ENCODE peak calls at places on chromosomes 5 and 9, in ten cellular contexts. One of them, this sample, is unnamed.

GRCh38 chr9:125074976-125075375 is 68.4 kb downstream of the SCAI start:
- DNase-seq in activated T-cell treated with anti-CD3 and anti-CD28 coated beads for 1 hour: no peak
- DNase-seq in caudate nucleus: no peak
- DNase-seq in CD8-positive, alpha-beta T cell: no peak
- DNase-seq in activated CD8-positive, alpha-beta memory T cell treated with anti-CD3 and anti-CD28 coated beads, Interleukin-2, amount 50 U/mL, for 4 hours: no peak
- DNase-seq in HT-29: no peak
- DNase-seq in H9: no peak
- DNase-seq in stimulated activated CD8-positive, alpha-beta memory T cell treated with anti-CD3 and anti-CD28 coated beads, Interleukin-2, amount 100 ng/mL, for 48 hours: no peak
- DNase-seq in NCI-H2081: no peak
- DNase-seq in BE2C: no peak
- DNase-seq in this sample: no peak

GRCh38 chr9:133882849-133883248 is 109.3 kb downstream of the VAV2 start:
- DNase-seq in activated T-cell treated with anti-CD3 and anti-CD28 coated beads for 1 hour: no peak
- DNase-seq in caudate nucleus: no peak
- DNase-seq in CD8-positive, alpha-beta T cell: no peak
- DNase-seq in activated CD8-positive, alpha-beta memory T cell treated with anti-CD3 and anti-CD28 coated beads, Interleukin-2, amount 50 U/mL, for 4 hours: no peak
- DNase-seq in HT-29: no peak
- DNase-seq in H9: no peak
- DNase-seq in stimulated activated CD8-positive, alpha-beta memory T cell treated with anti-CD3 and anti-CD28 coated beads, Interleukin-2, amount 100 ng/mL, for 48 hours: no peak
- DNase-seq in NCI-H2081: no peak
- DNase-seq in BE2C: no peak
- DNase-seq in this sample: no peak

GRCh38 chr9:34633851-34634550 is 3.6 kb downstream of the SIGMAR1 start:
- DNase-seq in activated T-cell treated with anti-CD3 and anti-CD28 coated beads for 1 hour: peak; percentile 74
- DNase-seq in caudate nucleus: no peak
- DNase-seq in CD8-positive, alpha-beta T cell: peak; percentile 80
- DNase-seq in activated CD8-positive, alpha-beta memory T cell treated with anti-CD3 and anti-CD28 coated beads, Interleukin-2, amount 50 U/mL, for 4 hours: peak; percentile 76
- DNase-seq in HT-29: peak; percentile 84
- DNase-seq in H9: peak; percentile 77
- DNase-seq in stimulated activated CD8-positive, alpha-beta memory T cell treated with anti-CD3 and anti-CD28 coated beads, Interleukin-2, amount 100 ng/mL, for 48 hours: peak; percentile 47
- DNase-seq in NCI-H2081: peak; percentile 72
- DNase-seq in BE2C: peak; percentile 76
- DNase-seq in this sample: no peak

GRCh38 chr5:89556215-89557009 is 673.4 kb upstream of the MEF2C start:
- DNase-seq in activated T-cell treated with anti-CD3 and anti-CD28 coated beads for 1 hour: no peak
- DNase-seq in caudate nucleus: no peak
- DNase-seq in CD8-positive, alpha-beta T cell: no peak
- DNase-seq in activated CD8-positive, alpha-beta memory T cell treated with anti-CD3 and anti-CD28 coated beads, Interleukin-2, amount 50 U/mL, for 4 hours: no peak
- DNase-seq in HT-29: peak; percentile 64
- DNase-seq in H9: no peak
- DNase-seq in stimulated activated CD8-positive, alpha-beta memory T cell treated with anti-CD3 and anti-CD28 coated beads, Interleukin-2, amount 100 ng/mL, for 48 hours: no peak
- DNase-seq in NCI-H2081: no peak
- DNase-seq in BE2C: no peak
- DNase-seq in this sample: no peak

GRCh38 chr9:81002242-81002641 is 687.1 kb downstream of the TLE1 start:
- DNase-seq in activated T-cell treated with anti-CD3 and anti-CD28 coated beads for 1 hour: no peak
- DNase-seq in caudate nucleus: no peak
- DNase-seq in CD8-positive, alpha-beta T cell: no peak
- DNase-seq in activated CD8-positive, alpha-beta memory T cell treated with anti-CD3 and anti-CD28 coated beads, Interleukin-2, amount 50 U/mL, for 4 hours: peak; percentile 15
- DNase-seq in HT-29: peak; percentile 58
- DNase-seq in H9: no peak
- DNase-seq in stimulated activated CD8-positive, alpha-beta memory T cell treated with anti-CD3 and anti-CD28 coated beads, Interleukin-2, amount 100 ng/mL, for 48 hours: no peak
- DNase-seq in NCI-H2081: no peak
- DNase-seq in BE2C: no peak
- DNase-seq in this sample: no peak

GRCh38 chr5:55102345-55102744 is at the start of gene GZMA:
- DNase-seq in activated T-cell treated with anti-CD3 and anti-CD28 coated beads for 1 hour: no peak
- DNase-seq in caudate nucleus: no peak
- DNase-seq in CD8-positive, alpha-beta T cell: peak; percentile 32
- DNase-seq in activated CD8-positive, alpha-beta memory T cell treated with anti-CD3 and anti-CD28 coated beads, Interleukin-2, amount 50 U/mL, for 4 hours: no peak
- DNase-seq in HT-29: no peak
- DNase-seq in H9: no peak
- DNase-seq in stimulated activated CD8-positive, alpha-beta memory T cell treated with anti-CD3 and anti-CD28 coated beads, Interleukin-2, amount 100 ng/mL, for 48 hours: no peak
- DNase-seq in NCI-H2081: no peak
- DNase-seq in BE2C: no peak
- DNase-seq in this sample: no peak

GRCh38 chr5:127312131-127312530 is 21.5 kb downstream of the MEGF10 start:
- DNase-seq in activated T-cell treated with anti-CD3 and anti-CD28 coated beads for 1 hour: no peak
- DNase-seq in caudate nucleus: no peak
- DNase-seq in CD8-positive, alpha-beta T cell: no peak
- DNase-seq in activated CD8-positive, alpha-beta memory T cell treated with anti-CD3 and anti-CD28 coated beads, Interleukin-2, amount 50 U/mL, for 4 hours: no peak
- DNase-seq in HT-29: no peak
- DNase-seq in H9: no peak
- DNase-seq in stimulated activated CD8-positive, alpha-beta memory T cell treated with anti-CD3 and anti-CD28 coated beads, Interleukin-2, amount 100 ng/mL, for 48 hours: no peak
- DNase-seq in NCI-H2081: peak; percentile 64
- DNase-seq in BE2C: no peak
- DNase-seq in this sample: no peak

GRCh38 chr5:154972476-154973080 is 31.7 kb downstream of the MRPL22 start:
- DNase-seq in activated T-cell treated with anti-CD3 and anti-CD28 coated beads for 1 hour: no peak
- DNase-seq in caudate nucleus: no peak
- DNase-seq in CD8-positive, alpha-beta T cell: no peak
- DNase-seq in activated CD8-positive, alpha-beta memory T cell treated with anti-CD3 and anti-CD28 coated beads, Interleukin-2, amount 50 U/mL, for 4 hours: no peak
- DNase-seq in HT-29: peak; percentile 64
- DNase-seq in H9: peak; percentile 38
- DNase-seq in stimulated activated CD8-positive, alpha-beta memory T cell treated with anti-CD3 and anti-CD28 coated beads, Interleukin-2, amount 100 ng/mL, for 48 hours: peak; percentile 2
- DNase-seq in NCI-H2081: peak; percentile 31
- DNase-seq in BE2C: peak; percentile 55
- DNase-seq in this sample: peak; percentile 11

GRCh38 chr9:82903503-82903902 is 159.4 kb downstream of the RASEF start:
- DNase-seq in activated T-cell treated with anti-CD3 and anti-CD28 coated beads for 1 hour: no peak
- DNase-seq in caudate nucleus: no peak
- DNase-seq in CD8-positive, alpha-beta T cell: no peak
- DNase-seq in activated CD8-positive, alpha-beta memory T cell treated with anti-CD3 and anti-CD28 coated beads, Interleukin-2, amount 50 U/mL, for 4 hours: no peak
- DNase-seq in HT-29: peak; percentile 5
- DNase-seq in H9: no peak
- DNase-seq in stimulated activated CD8-positive, alpha-beta memory T cell treated with anti-CD3 and anti-CD28 coated beads, Interleukin-2, amount 100 ng/mL, for 48 hours: no peak
- DNase-seq in NCI-H2081: no peak
- DNase-seq in BE2C: peak; percentile 14
- DNase-seq in this sample: no peak

GRCh38 chr5:159341914-159342313 is 11.6 kb upstream of the IL12B start:
- DNase-seq in activated T-cell treated with anti-CD3 and anti-CD28 coated beads for 1 hour: peak; percentile 16
- DNase-seq in caudate nucleus: no peak
- DNase-seq in CD8-positive, alpha-beta T cell: peak; percentile 64
- DNase-seq in activated CD8-positive, alpha-beta memory T cell treated with anti-CD3 and anti-CD28 coated beads, Interleukin-2, amount 50 U/mL, for 4 hours: peak; percentile 56
- DNase-seq in HT-29: peak; percentile 93
- DNase-seq in H9: no peak
- DNase-seq in stimulated activated CD8-positive, alpha-beta memory T cell treated with anti-CD3 and anti-CD28 coated beads, Interleukin-2, amount 100 ng/mL, for 48 hours: peak; percentile 18
- DNase-seq in NCI-H2081: peak; percentile 10
- DNase-seq in BE2C: peak; percentile 78
- DNase-seq in this sample: no peak

GRCh38 chr5:80346055-80346454 is 26.3 kb downstream of the SPZ1 start:
- DNase-seq in activated T-cell treated with anti-CD3 and anti-CD28 coated beads for 1 hour: peak; percentile 11
- DNase-seq in caudate nucleus: no peak
- DNase-seq in CD8-positive, alpha-beta T cell: peak; percentile 22
- DNase-seq in activated CD8-positive, alpha-beta memory T cell treated with anti-CD3 and anti-CD28 coated beads, Interleukin-2, amount 50 U/mL, for 4 hours: peak; percentile 34
- DNase-seq in HT-29: peak; percentile 68
- DNase-seq in H9: peak; percentile 63
- DNase-seq in stimulated activated CD8-positive, alpha-beta memory T cell treated with anti-CD3 and anti-CD28 coated beads, Interleukin-2, amount 100 ng/mL, for 48 hours: no peak
- DNase-seq in NCI-H2081: peak; percentile 4
- DNase-seq in BE2C: peak; percentile 44
- DNase-seq in this sample: peak; percentile 6

GRCh38 chr9:101307524-101308213 is 77.1 kb downstream of the BAAT start:
- DNase-seq in activated T-cell treated with anti-CD3 and anti-CD28 coated beads for 1 hour: no peak
- DNase-seq in caudate nucleus: no peak
- DNase-seq in CD8-positive, alpha-beta T cell: no peak
- DNase-seq in activated CD8-positive, alpha-beta memory T cell treated with anti-CD3 and anti-CD28 coated beads, Interleukin-2, amount 50 U/mL, for 4 hours: no peak
- DNase-seq in HT-29: no peak
- DNase-seq in H9: no peak
- DNase-seq in stimulated activated CD8-positive, alpha-beta memory T cell treated with anti-CD3 and anti-CD28 coated beads, Interleukin-2, amount 100 ng/mL, for 48 hours: no peak
- DNase-seq in NCI-H2081: no peak
- DNase-seq in BE2C: no peak
- DNase-seq in this sample: no peak

GRCh38 chr9:129633207-129633606 is 7.2 kb downstream of the NTMT1 start:
- DNase-seq in activated T-cell treated with anti-CD3 and anti-CD28 coated beads for 1 hour: no peak
- DNase-seq in caudate nucleus: no peak
- DNase-seq in CD8-positive, alpha-beta T cell: no peak
- DNase-seq in activated CD8-positive, alpha-beta memory T cell treated with anti-CD3 and anti-CD28 coated beads, Interleukin-2, amount 50 U/mL, for 4 hours: no peak
- DNase-seq in HT-29: no peak
- DNase-seq in H9: no peak
- DNase-seq in stimulated activated CD8-positive, alpha-beta memory T cell treated with anti-CD3 and anti-CD28 coated beads, Interleukin-2, amount 100 ng/mL, for 48 hours: no peak
- DNase-seq in NCI-H2081: no peak
- DNase-seq in BE2C: no peak
- DNase-seq in this sample: no peak

GRCh38 chr9:98367923-98368322 is 112.5 kb upstream of the TBC1D2 start:
- DNase-seq in activated T-cell treated with anti-CD3 and anti-CD28 coated beads for 1 hour: no peak
- DNase-seq in caudate nucleus: no peak
- DNase-seq in CD8-positive, alpha-beta T cell: no peak
- DNase-seq in activated CD8-positive, alpha-beta memory T cell treated with anti-CD3 and anti-CD28 coated beads, Interleukin-2, amount 50 U/mL, for 4 hours: no peak
- DNase-seq in HT-29: no peak
- DNase-seq in H9: no peak
- DNase-seq in stimulated activated CD8-positive, alpha-beta memory T cell treated with anti-CD3 and anti-CD28 coated beads, Interleukin-2, amount 100 ng/mL, for 48 hours: no peak
- DNase-seq in NCI-H2081: no peak
- DNase-seq in BE2C: no peak
- DNase-seq in this sample: no peak

This sample was measured in SHP77 treated with DMSO at 0.1 percent for 48 hours.